ENCODE peak calls at places on chromosomes 7 and 10, in four cellular contexts. I is Kasumi-1; N is stimulated activated CD4-positive, alpha-beta T cell treated with anti-CD3 and anti-CD28 coated beads, Interleukin-1b, Interleukin-23, amount 100 ng/mL, for 48 hours; G is CD8-positive, alpha-beta T cell. A is an unnamed sample.

GRCh38 chr7:9488555-9488954 is 1055.1 kb downstream of the NXPH1 start:
- DNase-seq in I (peak), N (no peak), G (no peak), A (no peak)

GRCh38 chr7:45001138-45001694 is 1.2 kb downstream of the CCM2 start:
- DNase-seq in I (peak), N (peak), G (peak), A (peak)

GRCh38 chr7:23679898-23680416 is at the start of gene FAM221A:
- DNase-seq in I (peak), N (peak), G (peak), A (peak)

GRCh38 chr10:44713307-44713706 is 197.8 kb upstream of the TMEM72 start:
- DNase-seq in I (no peak), N (no peak), G (no peak), A (no peak)

GRCh38 chr10:30160431-30160982 is 101.1 kb upstream of the JCAD start:
- DNase-seq in I (no peak), N (no peak), G (no peak), A (no peak)

GRCh38 chr10:14489522-14490177 is 158.9 kb upstream of the FRMD4A start:
- DNase-seq in I (no peak), N (no peak), G (no peak), A (no peak)

GRCh38 chr7:6210973-6211372 is 61.5 kb downstream of the CYTH3 start:
- DNase-seq in I (no peak), N (no peak), G (no peak), A (no peak)

GRCh38 chr10:14727389-14727918 is 47.2 kb downstream of the FAM107B start:
- DNase-seq in I (peak), N (no peak), G (no peak), A (no peak)

GRCh38 chr7:7897509-7897908 is 71.1 kb upstream of the GLCCI1 start:
- DNase-seq in I (no peak), N (no peak), G (no peak), A (no peak)

GRCh38 chr10:86225098-86225782 is 141.4 kb downstream of the GRID1 start:
- DNase-seq in I (no peak), N (no peak), G (no peak), A (no peak)